ENCODE peak calls at places on chromosomes 13 and 19, in six cellular contexts. L is right lobe of liver, Q is mesendoderm, X is upper lobe of right lung, D is Peyer's patch, J is cardiac muscle cell. T is an unnamed sample.

GRCh38 chr13:87736849-87737400 is 65.8 kb downstream of the SLITRK5 start:
- DNase-seq in X (no peak), J (no peak), Q (no peak), D (no peak), L (no peak), T (no peak)

GRCh38 chr13:32426981-32427851 is 714 bp downstream of the N4BP2L1 start:
- DNase-seq in D (peak; percentile 70), Q (peak; percentile 64), J (peak; percentile 51), L (peak; percentile 79), X (peak; percentile 84), T (peak; percentile 43)

GRCh38 chr13:100660761-100661160 is 13.8 kb downstream of the TMTC4 start:
- DNase-seq in L (no peak), D (no peak), Q (no peak), J (no peak), X (no peak), T (no peak)

GRCh38 chr13:101018720-101019119 is 344.1 kb upstream of the TMTC4 start:
- DNase-seq in Q (peak; percentile 37), X (no peak), J (no peak), L (no peak), D (no peak), T (no peak)

GRCh38 chr19:33390120-33390907 is 16.8 kb downstream of the CEBPG start:
- DNase-seq in Q (no peak), D (peak; percentile 66), J (no peak), X (peak; percentile 75), L (peak; percentile 29), T (no peak)

GRCh38 chr13:74246398-74246975 is 112.3 kb upstream of the KLF12 start:
- DNase-seq in Q (no peak), X (no peak), D (no peak), J (no peak), L (no peak), T (no peak)

GRCh38 chr19:11587302-11587972 is 9.8 kb upstream of the ZNF627 start:
- DNase-seq in J (peak; percentile 73), D (peak; percentile 81), Q (peak; percentile 65), L (peak; percentile 67), X (peak; percentile 85), T (peak; percentile 62)

GRCh38 chr19:1245884-1246816 is 2.2 kb upstream of the MIDN start:
- DNase-seq in D (peak; percentile 93), J (peak; percentile 59), X (peak; percentile 83), Q (no peak), L (peak; percentile 74), T (no peak)

GRCh38 chr13:90427322-90428272 is 919.9 kb upstream of the MIR17HG start:
- DNase-seq in J (no peak), Q (no peak), X (no peak), D (no peak), L (no peak), T (no peak)

GRCh38 chr19:45939792-45940514 is 25.4 kb upstream of the NANOS2 start:
- DNase-seq in X (no peak), D (no peak), L (no peak), Q (no peak), J (no peak), T (no peak)

GRCh38 chr19:30604657-30605056 is 232.5 kb downstream of the ZNF536 start:
- DNase-seq in Q (no peak), D (no peak), X (no peak), J (no peak), L (no peak), T (no peak)

GRCh38 chr19:38190793-38191192 is 33.2 kb downstream of the DPF1 start:
- DNase-seq in D (no peak), Q (no peak), L (no peak), J (no peak), X (no peak), T (no peak)

GRCh38 chr19:29079331-29079730 is 133.6 kb downstream of the UQCRFS1 start:
- DNase-seq in D (no peak), L (no peak), Q (no peak), J (no peak), X (no peak), T (no peak)

GRCh38 chr13:44759723-44760360 is 183.7 kb upstream of the TSC22D1 start:
- DNase-seq in X (peak; percentile 72), D (no peak), J (no peak), L (no peak), Q (no peak), T (no peak)

GRCh38 chr13:44757671-44758070 is 181.5 kb upstream of the TSC22D1 start:
- DNase-seq in L (no peak), D (no peak), Q (no peak), X (no peak), J (no peak), T (no peak)

GRCh38 chr13:44758595-44759221 is 182.6 kb upstream of the TSC22D1 start:
- DNase-seq in L (no peak), Q (no peak), X (no peak), D (no peak), J (no peak), T (no peak)

GRCh38 chr13:44760434-44760833 is 184.3 kb upstream of the TSC22D1 start:
- DNase-seq in J (no peak), D (no peak), X (no peak), Q (no peak), L (no peak), T (no peak)

DNA sequence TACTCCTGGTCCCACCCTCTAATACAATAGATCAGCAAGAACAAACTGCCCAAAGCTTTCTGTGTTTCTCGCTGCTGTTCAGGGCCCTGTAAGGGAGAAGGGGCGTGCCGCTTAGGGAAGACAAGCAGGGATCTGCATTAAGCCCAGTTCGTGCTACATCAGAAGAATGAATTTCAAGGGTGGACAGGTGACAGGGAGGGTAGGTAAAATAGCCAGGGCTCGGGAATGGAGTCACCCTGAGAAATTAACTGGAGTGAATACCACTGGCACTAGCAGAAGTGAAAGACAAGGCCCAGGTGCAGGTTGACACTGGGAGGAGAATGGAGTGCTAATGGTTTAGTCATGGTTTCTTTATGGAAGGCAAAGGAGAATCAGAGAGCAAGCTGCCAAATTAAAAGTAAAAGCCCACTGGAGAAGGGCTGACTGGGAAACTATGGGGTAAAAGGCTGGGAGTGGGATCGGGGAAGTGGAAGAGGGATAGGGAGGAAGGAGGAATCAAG is 183.1 kb upstream of the TSC22D1 start:
- DNase-seq in Q (no peak), D (no peak), L (no peak), X (no peak), J (no peak), T (no peak)
- H3K4me1 ChIP-seq in Q (peaks cover 4% of the 10 kb centered on the region), D (no peaks in the 10 kb centered on the region), L (no peaks in the 10 kb centered on the region), X (no peaks in the 10 kb centered on the region), J (peaks cover 3% of the 10 kb centered on the region), T (no peaks in the 10 kb centered on the region)

GRCh38 chr19:47122359-47123335 is 8.0 kb upstream of the SAE1 start:
- DNase-seq in Q (no peak), X (no peak), J (peak; percentile 44), D (no peak), L (no peak), T (no peak)
- H3K27ac ChIP-seq in Q (no peak overlapping the region), X (no peak overlapping the region), J (peak overlapping the region; percentile 65), D (no peak overlapping the region), L (no peak overlapping the region), T (no peak overlapping the region)

GRCh38 chr19:42455621-42456081 is 12.9 kb upstream of the CXCL17 start:
- DNase-seq in J (no peak), D (peak; percentile 70), X (no peak), Q (peak; percentile 39), L (no peak), T (no peak)

GRCh38 chr19:42452590-42452989 is 9.8 kb upstream of the CXCL17 start:
- DNase-seq in Q (no peak), J (no peak), X (no peak), L (no peak), D (no peak), T (no peak)

GRCh38 chr19:42445948-42446347 is 3.2 kb upstream of the CXCL17 start:
- DNase-seq in L (no peak), J (no peak), X (no peak), Q (no peak), D (no peak), T (no peak)

DNA sequence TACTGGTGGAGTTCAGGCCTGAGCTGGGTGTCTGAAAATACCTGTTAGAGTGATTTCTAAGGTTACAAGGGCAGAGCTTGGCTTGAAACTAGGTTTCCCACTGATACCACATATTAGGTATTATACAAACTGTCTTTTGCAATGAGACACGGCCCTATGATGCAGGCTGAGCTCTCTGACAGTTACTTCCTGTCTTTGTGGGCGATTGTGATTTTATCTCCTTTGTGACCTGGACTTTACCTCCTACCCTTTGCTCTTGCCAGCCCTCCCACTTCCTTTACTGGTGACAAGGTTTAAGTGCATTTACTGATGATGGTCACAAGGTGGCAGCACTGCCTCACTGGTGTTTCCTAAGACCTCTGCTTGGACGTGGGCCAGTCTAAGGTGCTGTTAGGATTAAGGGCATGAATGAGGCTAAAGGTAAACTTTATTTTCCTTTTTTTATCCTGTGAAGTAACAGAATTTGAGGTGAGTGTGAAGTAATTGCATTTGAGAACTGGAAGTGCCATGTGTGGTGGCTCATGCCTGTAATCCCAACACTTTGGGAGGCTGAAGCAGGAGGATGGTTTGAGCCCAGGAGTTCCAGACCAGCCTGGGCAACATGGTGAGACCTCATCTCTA is 7.7 kb upstream of the CXCL17 start:
- DNase-seq in X (peak; percentile 75), J (peak; percentile 88), L (peak; percentile 84), D (peak; percentile 83), Q (peak; percentile 95), T (peak; percentile 97)
- H3K4me3 ChIP-seq in X (no peak overlapping the region), J (no peak overlapping the region), L (no peak overlapping the region), D (no peak overlapping the region), Q (no peak overlapping the region), T (peak overlapping the region; percentile 70)

GRCh38 chr13:98508280-98509074 is 68.4 kb downstream of the STK24 start:
- DNase-seq in L (no peak), Q (peak; percentile 94), X (no peak), J (no peak), D (no peak), T (no peak)

GRCh38 chr13:98512774-98513327 is 64.1 kb downstream of the STK24 start:
- DNase-seq in Q (no peak), L (no peak), J (no peak), X (peak; percentile 47), D (no peak), T (no peak)

GRCh38 chr13:98509271-98510155 is 67.4 kb downstream of the STK24 start:
- DNase-seq in L (no peak), X (peak; percentile 64), D (peak; percentile 73), J (no peak), Q (peak; percentile 59), T (peak; percentile 19)

GRCh38 chr13:98511435-98511834 is 65.5 kb downstream of the STK24 start:
- DNase-seq in Q (no peak), L (no peak), J (no peak), X (no peak), D (no peak), T (no peak)

GRCh38 chr13:98510156-98510509 is 66.8 kb downstream of the STK24 start:
- DNase-seq in X (no peak), J (no peak), D (no peak), Q (no peak), L (no peak), T (no peak)
- H3K4me1 ChIP-seq in X (peaks cover 50% of the 10 kb centered on the region), J (peaks cover 45% of the 10 kb centered on the region), D (peaks cover 3% of the 10 kb centered on the region), Q (peaks cover 18% of the 10 kb centered on the region), L (peaks cover 4% of the 10 kb centered on the region), T (peaks cover 60% of the 10 kb centered on the region)

GRCh38 chr19:50720181-50720920 is 749 bp upstream of the SHANK1 start:
- DNase-seq in D (no peak), L (no peak), X (no peak), J (no peak), Q (no peak), T (no peak)
- H3K27ac ChIP-seq in D (no peak overlapping the region), L (no peak overlapping the region), X (no peak overlapping the region), J (no peak overlapping the region), Q (no peak overlapping the region), T (no peak overlapping the region)

GRCh38 chr19:31783592-31783991 is 434.4 kb upstream of the TSHZ3 start:
- DNase-seq in J (no peak), L (no peak), Q (no peak), X (no peak), D (no peak), T (no peak)
- H3K4me3 ChIP-seq in J (no peak overlapping the region), L (no peak overlapping the region), Q (no peak overlapping the region), X (no peak overlapping the region), D (no peak overlapping the region), T (no peak overlapping the region)

GRCh38 chr13:110409581-110409992 is 102.5 kb downstream of the COL4A2 start:
- DNase-seq in Q (no peak), J (no peak), L (no peak), D (no peak), X (no peak), T (no peak)
- H3K4me1 ChIP-seq in Q (peaks cover 4% of the 10 kb centered on the region), J (peaks cover 18% of the 10 kb centered on the region), L (no peaks in the 10 kb centered on the region), D (no peaks in the 10 kb centered on the region), X (peaks cover 42% of the 10 kb centered on the region), T (no peaks in the 10 kb centered on the region)